ENCODE peak calls at places on chromosomes 3 and 15, in nine cellular contexts. I, G, B, Q, T, K, O, L and J are unnamed samples.
A peak's percentile ranks its signal among the peaks of the same experiment; 100 is the strongest.

GRCh38 chr3:152835311-152836102 is 576 bp downstream of the P2RY1 start:
- DNase-seq in B (peak; percentile 49), O (peak; percentile 59), Q (peak; percentile 85), G (peak; percentile 47), L (peak; percentile 29), I (peak; percentile 76), T (peak; percentile 54), K (no peak), J (peak; percentile 61)

GRCh38 chr3:88219138-88219792 is 69.5 kb downstream of the C3orf38 start:
- DNase-seq in I (peak; percentile 77), B (peak; percentile 41), K (no peak), T (peak; percentile 49), L (peak; percentile 69), G (peak; percentile 67), O (no peak), Q (peak; percentile 86), J (no peak)

GRCh38 chr3:58377750-58378149 is 45.1 kb downstream of the PXK start:
- DNase-seq in L (no peak), I (no peak), O (no peak), T (no peak), Q (no peak), B (no peak), G (no peak), K (no peak), J (no peak)

GRCh38 chr3:99577160-99577559 is 61.2 kb upstream of the COL8A1 start:
- DNase-seq in O (no peak), I (no peak), T (peak; percentile 30), Q (no peak), K (no peak), G (no peak), L (no peak), B (no peak), J (no peak)

GRCh38 chr3:133570937-133571320 is 2.6 kb upstream of the CDV3 start:
- DNase-seq in I (no peak), T (peak; percentile 88), O (no peak), K (no peak), G (no peak), Q (no peak), L (peak; percentile 72), B (no peak), J (no peak)

GRCh38 chr3:148400754-148401153 is 296.9 kb upstream of the AGTR1 start:
- DNase-seq in G (no peak), Q (no peak), K (no peak), O (no peak), B (no peak), I (peak; percentile 59), L (no peak), T (no peak), J (no peak)

GRCh38 chr3:22117751-22118346 is 366.8 kb upstream of the ZNF385D start:
- DNase-seq in B (no peak), T (peak; percentile 30), K (no peak), I (peak; percentile 82), L (peak; percentile 70), Q (no peak), G (no peak), O (no peak), J (no peak)

GRCh38 chr3:109254760-109255159 is 61.6 kb downstream of the DPPA2 start:
- DNase-seq in Q (no peak), I (no peak), K (no peak), O (no peak), G (no peak), B (no peak), L (no peak), T (no peak), J (no peak)

GRCh38 chr3:152069871-152070270 is 196.4 kb downstream of the SUCNR1 start:
- DNase-seq in G (no peak), O (no peak), I (no peak), Q (no peak), T (peak; percentile 53), B (no peak), L (no peak), K (no peak), J (no peak)

GRCh38 chr3:30768703-30769550 is 125.5 kb downstream of the GADL1 start:
- DNase-seq in Q (peak; percentile 92), L (peak; percentile 70), B (peak; percentile 77), G (peak; percentile 69), I (peak; percentile 75), O (peak; percentile 40), T (peak; percentile 33), K (peak; percentile 50), J (peak; percentile 68)

GRCh38 chr3:188683032-188683491 is 488.7 kb upstream of the TPRG1 start:
- DNase-seq in L (no peak), K (no peak), G (peak; percentile 31), T (peak; percentile 100), B (no peak), Q (no peak), O (no peak), I (peak; percentile 96), J (peak; percentile 19)

GRCh38 chr3:30700702-30701321 is 94.4 kb downstream of the TGFBR2 start:
- DNase-seq in B (no peak), G (no peak), L (no peak), O (no peak), Q (no peak), I (no peak), K (no peak), T (no peak), J (no peak)

GRCh38 chr3:192685801-192686200 is 41.5 kb downstream of the FGF12 start:
- DNase-seq in I (no peak), Q (no peak), O (no peak), B (no peak), T (no peak), G (no peak), K (no peak), L (no peak), J (no peak)

DNA sequence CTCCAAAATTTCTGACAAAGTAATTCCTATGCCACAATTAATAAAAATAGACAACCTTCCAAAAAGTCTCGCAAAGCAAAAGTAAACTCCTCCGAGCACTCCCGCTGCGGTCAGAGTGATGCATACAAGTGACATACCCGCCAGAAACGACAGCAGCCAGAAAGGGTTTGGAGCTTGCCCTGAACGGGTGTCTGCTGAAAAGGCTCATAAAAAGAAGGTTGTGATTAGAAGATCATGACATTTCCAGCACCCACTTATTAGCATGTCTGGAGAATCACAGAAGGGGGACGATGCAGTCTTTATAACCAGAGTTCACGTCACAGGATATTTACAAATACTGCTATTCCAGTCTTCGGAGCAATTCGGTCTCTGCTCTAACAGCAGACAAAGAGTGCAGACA is 59.1 kb upstream of the FRMD4B start:
- DNase-seq in Q (no peak), O (no peak), G (no peak), L (no peak), K (no peak), B (no peak), T (no peak), I (peak; percentile 52), J (no peak)
- H3K4me3 ChIP-seq in Q (no peak overlapping the region), O (peak overlapping the region; percentile 33), G (no peak overlapping the region), L (no peak overlapping the region), K (no peak overlapping the region), B (no peak overlapping the region), T (peak overlapping the region; percentile 43), I (peak overlapping the region; percentile 55), J (peak overlapping the region; percentile 13)

GRCh38 chr15:74272812-74273211 is 36.7 kb downstream of the CCDC33 start:
- DNase-seq in K (no peak), O (no peak), I (no peak), L (no peak), Q (no peak), B (no peak), T (no peak), G (no peak), J (no peak)
- H3K27me3 ChIP-seq in K (no peaks in the 10 kb centered on the region), O (no peaks in the 10 kb centered on the region), I (peaks cover 21% of the 10 kb centered on the region), L (no peaks in the 10 kb centered on the region), Q (no peaks in the 10 kb centered on the region), B (no peaks in the 10 kb centered on the region), T (peaks cover 18% of the 10 kb centered on the region), G (no peaks in the 10 kb centered on the region), J (peaks cover 35% of the 10 kb centered on the region)

DNA sequence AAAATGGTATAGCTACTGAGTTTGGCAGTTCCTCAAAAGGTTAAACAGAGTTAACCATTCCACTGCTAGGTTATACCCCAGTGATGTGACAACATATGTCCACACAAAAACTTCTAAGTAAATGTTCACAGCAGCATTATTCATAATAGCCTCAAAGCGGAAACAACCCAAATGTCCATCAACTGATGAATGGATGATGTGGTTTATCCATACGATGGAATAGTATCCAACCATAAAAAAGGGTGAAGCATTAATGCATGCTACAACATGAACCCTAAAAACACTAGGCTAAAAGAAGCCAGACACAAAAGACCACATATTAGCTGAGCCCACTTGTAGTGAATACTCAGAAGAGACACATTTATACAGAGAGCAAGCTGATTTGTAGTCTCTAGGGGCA is 9.0 kb downstream of the XXYLT1 start:
- DNase-seq in O (no peak), I (no peak), K (no peak), B (no peak), T (no peak), L (no peak), Q (no peak), G (no peak), J (no peak)
- H3K4me1 ChIP-seq in O (peaks cover 7% of the 10 kb centered on the region), I (peaks cover 14% of the 10 kb centered on the region), K (peaks cover 28% of the 10 kb centered on the region), B (peaks cover 5% of the 10 kb centered on the region), T (peaks cover 20% of the 10 kb centered on the region), L (peaks cover 11% of the 10 kb centered on the region), Q (peaks cover 8% of the 10 kb centered on the region), G (peaks cover 19% of the 10 kb centered on the region), J (peaks cover 30% of the 10 kb centered on the region)

DNA sequence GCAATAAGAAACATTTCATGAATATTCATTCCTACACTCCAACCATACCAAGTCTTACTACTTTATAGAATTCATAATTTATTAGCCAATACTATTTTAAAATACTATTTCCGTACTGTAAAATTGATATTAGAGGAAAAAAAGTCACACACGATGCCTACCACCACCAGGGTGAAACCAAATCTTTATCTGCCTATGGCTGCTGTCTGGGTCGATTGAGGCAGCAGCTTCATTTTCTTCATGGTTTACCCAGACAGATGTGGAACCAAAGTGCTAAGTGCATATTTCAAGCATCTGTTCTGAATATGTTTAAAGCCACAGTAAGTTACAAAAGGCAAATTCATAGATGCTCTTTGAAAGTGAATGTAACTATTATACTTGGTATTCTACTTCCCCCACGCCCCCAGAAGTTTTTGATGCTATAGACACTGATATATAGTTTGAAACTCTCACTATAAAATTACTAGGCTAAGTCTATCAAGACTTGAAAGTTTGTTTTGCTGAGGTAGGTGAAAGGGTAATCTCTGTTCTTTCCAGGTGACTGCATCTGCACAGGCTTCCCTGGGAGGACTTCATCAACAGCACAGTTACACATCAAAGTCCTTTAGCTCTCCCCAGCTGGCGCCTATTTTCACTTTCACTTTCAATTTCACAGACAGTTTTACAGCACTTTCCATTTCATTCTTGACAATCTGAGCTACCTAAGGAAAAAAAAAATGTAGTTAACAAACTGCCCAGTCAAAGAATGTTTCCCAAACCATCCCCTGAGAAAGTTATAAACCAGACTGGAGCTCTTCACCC is 113.9 kb downstream of the POLQ start:
- DNase-seq in Q (no peak), I (peak; percentile 71), O (no peak), G (peak; percentile 35), B (peak; percentile 35), L (no peak), K (peak; percentile 74), T (peak; percentile 29), J (peak; percentile 16)
- H3K4me3 ChIP-seq in Q (no peak overlapping the region), I (peak overlapping the region; percentile 44), O (peak overlapping the region; percentile 30), G (no peak overlapping the region), B (no peak overlapping the region), L (no peak overlapping the region), K (peak overlapping the region; percentile 91), T (no peak overlapping the region), J (peak overlapping the region; percentile 28)